ENCODE peak calls at places on chromosomes 11 and 22, in five cellular contexts. K is HT1080, Q is KBM-7, W is endothelial cell, T is GM12864. C is an unnamed sample.

GRCh38 chr11:118106789-118107335 is 20.1 kb upstream of the SMIM35 start:
- DNase-seq in K (peak), T (no peak), Q (no peak), W (no peak), C (no peak)

GRCh38 chr22:31079095-31079642 is 1.9 kb upstream of the SMTN start:
- DNase-seq in K (no peak), T (no peak), W (no peak), Q (no peak), C (peak)

GRCh38 chr11:3153291-3153861 is 11.7 kb downstream of the OSBPL5 start:
- DNase-seq in W (no peak), Q (no peak), K (no peak), T (no peak), C (peak)

GRCh38 chr11:33323421-33323820 is 66.2 kb downstream of the HIPK3 start:
- DNase-seq in W (no peak), T (no peak), Q (peak), K (no peak), C (no peak)

GRCh38 chr11:94694309-94695060 is 73.7 kb upstream of the AMOTL1 start:
- DNase-seq in T (no peak), K (no peak), Q (no peak), W (no peak), C (no peak)

GRCh38 chr11:132035736-132036135 is 665.3 kb downstream of the NTM start:
- DNase-seq in K (no peak), T (no peak), W (no peak), Q (no peak), C (no peak)

GRCh38 chr11:18650859-18651557 is 16.9 kb upstream of the SPTY2D1 start:
- DNase-seq in Q (peak), W (peak), K (peak), T (peak), C (peak)

GRCh38 chr22:39092111-39092867 is 4.8 kb upstream of the APOBEC3H start:
- DNase-seq in T (no peak), K (no peak), Q (no peak), W (no peak), C (no peak)

GRCh38 chr22:36741204-36741793 is 34.6 kb downstream of the IFT27 start:
- DNase-seq in W (no peak), T (no peak), Q (no peak), K (peak), C (no peak)

GRCh38 chr11:70016666-70017347 is 61.3 kb upstream of the ANO1 start:
- DNase-seq in Q (no peak), K (peak), W (no peak), T (no peak), C (no peak)

GRCh38 chr11:16785520-16786128 is 47.2 kb downstream of the C11orf58 start:
- DNase-seq in K (peak), Q (peak), T (peak), W (peak), C (peak)

GRCh38 chr11:80432051-80432450 is 991.2 kb upstream of the TENM4 start:
- DNase-seq in K (no peak), T (no peak), Q (no peak), W (no peak), C (no peak)

GRCh38 chr22:42613869-42614268 is 814 bp downstream of the POLDIP3 start:
- DNase-seq in Q (no peak), W (no peak), K (no peak), T (no peak), C (no peak)

GRCh38 chr22:45008853-45009751 is 703 bp downstream of the PHF21B start:
- DNase-seq in K (no peak), W (peak), T (no peak), Q (no peak), C (no peak)

GRCh38 chr11:123047947-123048293 is 14.0 kb downstream of the HSPA8 start:
- DNase-seq in W (no peak), Q (no peak), T (no peak), K (no peak), C (no peak)

GRCh38 chr11:46554205-46555162 is 39.3 kb downstream of the AMBRA1 start:
- DNase-seq in T (no peak), K (peak), W (no peak), Q (no peak), C (no peak)

GRCh38 chr11:73204711-73205121 is 13.4 kb upstream of the P2RY2 start:
- DNase-seq in K (no peak), W (no peak), T (no peak), Q (peak), C (peak)

GRCh38 chr11:60912223-60912850 is 1.6 kb upstream of the TMEM109 start:
- DNase-seq in Q (no peak), W (no peak), T (no peak), K (no peak), C (no peak)

GRCh38 chr11:69448471-69449284 is 32.8 kb upstream of the LINC01488 start:
- DNase-seq in K (no peak), T (no peak), Q (peak), W (no peak), C (no peak)

GRCh38 chr11:18713646-18714442 is 12.1 kb downstream of the IGSF22 start:
- DNase-seq in K (no peak), Q (no peak), T (no peak), W (no peak), C (no peak)

GRCh38 chr11:126637800-126638175 is 282.3 kb downstream of the ST3GAL4 start:
- DNase-seq in Q (no peak), K (peak), T (no peak), W (no peak), C (no peak)

GRCh38 chr11:86983071-86983488 is 27.9 kb upstream of the FZD4 start:
- DNase-seq in K (no peak), Q (no peak), W (peak), T (no peak), C (no peak)

GRCh38 chr22:26066534-26066933 is 102.7 kb upstream of the SEZ6L start:
- DNase-seq in W (peak), T (no peak), K (no peak), Q (no peak), C (no peak)

GRCh38 chr11:72111803-72112540 is 523 bp downstream of the ANAPC15 start:
- DNase-seq in W (peak), Q (peak), T (peak), K (peak), C (peak)

GRCh38 chr22:37126383-37126782 is 16.9 kb upstream of the TMPRSS6 start:
- DNase-seq in K (no peak), W (no peak), Q (no peak), T (no peak), C (no peak)

GRCh38 chr11:13007702-13008435 is 1.2 kb upstream of the RASSF10 start:
- DNase-seq in Q (no peak), K (no peak), W (no peak), T (no peak), C (no peak)

GRCh38 chr11:130634186-130634585 is 185.7 kb downstream of the ADAMTS15 start:
- DNase-seq in K (no peak), W (no peak), T (no peak), Q (no peak), C (no peak)

GRCh38 chr11:128052912-128053641 is 534.3 kb downstream of the ETS1 start:
- DNase-seq in W (no peak), K (peak), Q (peak), T (no peak), C (no peak)

GRCh38 chr11:66625752-66626149 is 9.3 kb downstream of the RBM14 start:
- DNase-seq in K (no peak), T (no peak), W (no peak), Q (no peak), C (no peak)

GRCh38 chr11:111604392-111605009 is 2.3 kb downstream of the SIK2 start:
- DNase-seq in W (no peak), T (no peak), K (peak), Q (peak), C (no peak)

GRCh38 chr22:25754527-25755202 is 12.7 kb downstream of the MYO18B start:
- DNase-seq in Q (no peak), T (no peak), W (no peak), K (peak), C (no peak)